ENCODE peak calls at places on chromosomes 3 and 15, in six cellular contexts. Q is GM23338, I is fibroblast of lung, G is Karpas-422, T is IMR-90, O is PC-9. A is an unnamed sample.

GRCh38 chr15:35630570-35630969 is 84.6 kb upstream of the DPH6 start:
- DNase-seq in Q (no peak), I (no peak), G (no peak), T (no peak), O (peak), A (no peak)

GRCh38 chr15:65289261-65289854 is 2.7 kb upstream of the PARP16 start:
- DNase-seq in Q (no peak), I (no peak), G (no peak), T (no peak), O (no peak), A (no peak)

GRCh38 chr15:52514482-52514881 is 14.2 kb downstream of the MYO5A start:
- DNase-seq in Q (no peak), I (no peak), G (no peak), T (no peak), O (no peak), A (no peak)

GRCh38 chr3:113485161-113485609 is 29.8 kb downstream of the SPICE1 start:
- DNase-seq in Q (peak), I (no peak), G (no peak), T (no peak), O (no peak), A (peak)

GRCh38 chr3:42814914-42815507 is 5.8 kb downstream of the ACKR2 start:
- DNase-seq in Q (no peak), I (no peak), G (no peak), T (no peak), O (peak), A (no peak)

GRCh38 chr3:195030791-195031321 is 240.1 kb downstream of the XXYLT1 start:
- DNase-seq in Q (no peak), I (no peak), G (no peak), T (peak), O (peak), A (peak)

GRCh38 chr3:29527251-29527650 is 246.4 kb downstream of the RBMS3 start:
- DNase-seq in Q (no peak), I (no peak), G (no peak), T (no peak), O (no peak), A (no peak)

GRCh38 chr3:99532246-99532645 is 106.1 kb upstream of the COL8A1 start:
- DNase-seq in Q (peak), I (peak), G (peak), T (peak), O (no peak), A (peak)

GRCh38 chr3:20836801-20837200 is 650.8 kb upstream of the SGO1 start:
- DNase-seq in Q (no peak), I (no peak), G (no peak), T (no peak), O (no peak), A (no peak)

GRCh38 chr3:138442433-138442832 is 8.0 kb downstream of the ESYT3 start:
- DNase-seq in Q (no peak), I (peak), G (no peak), T (peak), O (no peak), A (peak)

GRCh38 chr15:25780479-25781255 is 82.5 kb downstream of the ATP10A start:
- DNase-seq in Q (no peak), I (no peak), G (no peak), T (no peak), O (no peak), A (no peak)

GRCh38 chr3:25775936-25776335 is 7.3 kb downstream of the NGLY1 start:
- DNase-seq in Q (no peak), I (no peak), G (no peak), T (no peak), O (no peak), A (no peak)

GRCh38 chr3:28624079-28624478 is 275.5 kb upstream of the AZI2 start:
- DNase-seq in Q (no peak), I (no peak), G (no peak), T (no peak), O (no peak), A (no peak)

GRCh38 chr3:4716731-4717362 is 223.7 kb downstream of the ITPR1 start:
- DNase-seq in Q (no peak), I (no peak), G (peak), T (peak), O (no peak), A (peak)

GRCh38 chr15:48653913-48654630 is 8.6 kb upstream of the FBN1 start:
- DNase-seq in Q (no peak), I (no peak), G (no peak), T (no peak), O (no peak), A (no peak)

GRCh38 chr3:186021673-186022362 is 84.0 kb upstream of the TRA2B start:
- DNase-seq in Q (no peak), I (peak), G (no peak), T (peak), O (peak), A (peak)

GRCh38 chr3:196643201-196643749 is 3.8 kb downstream of the NRROS start:
- DNase-seq in Q (no peak), I (no peak), G (peak), T (no peak), O (no peak), A (no peak)

DNA sequence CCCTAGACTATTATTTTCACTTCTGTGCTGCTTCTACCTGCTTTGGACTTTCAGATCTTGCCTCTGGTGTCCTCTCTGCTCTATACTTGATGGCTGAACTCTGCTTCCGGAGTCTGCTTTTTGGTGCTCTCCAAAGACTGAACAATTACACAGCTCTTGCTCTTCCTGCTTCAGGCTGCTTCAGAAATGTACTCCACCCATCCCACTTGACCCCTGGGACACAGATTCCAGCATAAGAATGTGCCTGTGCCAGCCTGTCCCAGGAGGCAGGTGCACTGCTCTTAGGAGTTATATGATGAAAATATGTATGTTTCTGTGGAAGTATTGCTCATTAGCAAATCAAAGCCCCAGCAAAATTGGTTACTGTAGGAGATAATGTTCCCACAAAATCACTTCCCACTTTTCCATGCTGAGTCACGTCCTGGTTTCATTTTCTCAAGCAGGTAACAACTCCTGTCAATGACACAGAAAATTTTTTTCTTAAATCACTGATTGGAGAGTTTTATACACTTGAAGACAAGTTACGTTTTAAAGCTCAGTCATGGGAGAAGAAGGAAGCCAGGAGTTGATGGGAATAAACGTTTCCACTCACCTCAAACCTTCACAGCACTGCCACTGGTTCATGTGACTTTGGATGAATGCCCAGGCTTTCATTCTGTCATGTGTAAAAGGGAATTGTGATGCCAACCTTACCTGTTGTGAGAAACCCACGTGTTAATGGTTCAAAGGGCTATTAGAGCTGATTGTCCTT is 239.4 kb upstream of the ZPLD1 start:
- DNase-seq in Q (no peak), I (no peak), G (no peak), T (no peak), O (peak), A (peak)
- H3K4me2 ChIP-seq in Q (no peak), I (no peak), G (no peak), T (no peak), O (peak), A (peak)

DNA sequence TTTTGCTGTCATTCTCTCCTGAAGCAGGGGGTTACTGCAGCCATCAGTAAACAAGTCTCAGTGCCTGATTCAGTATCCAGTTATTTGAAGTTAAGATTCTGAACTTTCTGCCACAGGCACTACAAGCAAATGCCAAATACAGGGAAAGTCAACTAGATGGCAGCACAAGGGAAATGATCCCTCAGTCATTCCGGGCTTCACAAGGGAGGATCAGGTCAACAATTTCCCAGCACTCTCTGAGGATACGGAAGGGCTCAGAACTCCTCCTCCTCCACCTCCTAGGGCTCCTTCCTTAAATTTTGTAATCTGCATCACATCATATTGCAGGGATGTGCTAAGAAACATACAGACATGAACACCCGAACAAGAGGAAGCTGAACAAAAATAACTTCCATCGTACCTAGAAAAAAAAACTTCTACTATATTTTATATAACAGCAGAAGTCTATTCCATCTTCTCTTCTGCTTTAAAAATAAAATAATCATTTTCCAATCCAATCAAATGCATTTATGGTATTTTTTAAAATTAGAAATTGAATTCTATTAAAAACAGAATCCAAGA is 187.1 kb downstream of the FMN1 start:
- DNase-seq in Q (peak), I (peak), G (no peak), T (peak), O (no peak), A (peak)
- H3K4me2 ChIP-seq in Q (peak), I (no peak), G (no peak), T (no peak), O (no peak), A (no peak)

GRCh38 chr3:129599073-129599472 is 7.4 kb downstream of the PLXND1 start:
- DNase-seq in Q (no peak), I (no peak), G (no peak), T (no peak), O (no peak), A (no peak)

GRCh38 chr3:129601713-129602112 is 4.8 kb downstream of the PLXND1 start:
- DNase-seq in Q (no peak), I (no peak), G (no peak), T (no peak), O (no peak), A (no peak)

GRCh38 chr3:129599607-129600006 is 6.9 kb downstream of the PLXND1 start:
- DNase-seq in Q (peak), I (peak), G (no peak), T (peak), O (no peak), A (peak)

GRCh38 chr3:129598484-129598883 is 8.0 kb downstream of the PLXND1 start:
- DNase-seq in Q (no peak), I (no peak), G (no peak), T (no peak), O (no peak), A (no peak)

DNA sequence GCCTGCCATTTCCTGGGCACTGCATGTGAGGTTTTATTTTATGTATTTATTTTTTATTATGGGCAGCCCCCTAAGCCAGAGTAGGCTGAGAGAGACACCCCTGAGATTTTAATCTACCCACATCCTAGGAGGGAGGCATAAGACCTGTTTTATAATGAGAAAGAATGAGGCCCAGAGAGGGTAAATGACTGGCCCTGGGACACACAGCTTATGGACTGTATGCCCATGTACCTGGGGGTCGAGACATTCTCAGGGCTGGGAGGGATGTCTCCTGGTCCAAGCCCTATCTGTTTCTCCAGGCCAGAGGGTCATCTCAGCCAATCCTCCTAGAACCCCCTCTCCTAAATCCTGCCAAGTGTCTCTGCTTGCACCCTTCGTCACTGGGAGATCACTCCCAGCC is 6.1 kb downstream of the PLXND1 start:
- DNase-seq in Q (no peak), I (no peak), G (no peak), T (no peak), O (no peak), A (no peak)
- H3K4me2 ChIP-seq in Q (no peak), I (no peak), G (no peak), T (no peak), O (no peak), A (no peak)

GRCh38 chr15:80667895-80668430 is 27.1 kb upstream of the ABHD17C start:
- DNase-seq in Q (no peak), I (no peak), G (no peak), T (no peak), O (no peak), A (no peak)

GRCh38 chr15:80673561-80674244 is 21.4 kb upstream of the ABHD17C start:
- DNase-seq in Q (peak), I (no peak), G (no peak), T (no peak), O (no peak), A (no peak)

GRCh38 chr15:80669599-80670273 is 25.4 kb upstream of the ABHD17C start:
- DNase-seq in Q (no peak), I (peak), G (no peak), T (peak), O (peak), A (peak)

GRCh38 chr15:80665151-80665550 is 30.0 kb upstream of the ABHD17C start:
- DNase-seq in Q (no peak), I (no peak), G (no peak), T (no peak), O (no peak), A (no peak)

GRCh38 chr15:80668546-80669236 is 26.4 kb upstream of the ABHD17C start:
- DNase-seq in Q (no peak), I (no peak), G (no peak), T (no peak), O (no peak), A (no peak)
- H3K4me2 ChIP-seq in Q (no peak), I (no peak), G (no peak), T (no peak), O (no peak), A (no peak)

GRCh38 chr3:35045106-35045505 is 594.2 kb upstream of the ARPP21 start:
- DNase-seq in Q (no peak), I (no peak), G (no peak), T (no peak), O (no peak), A (no peak)
- H3K4me2 ChIP-seq in Q (no peak), I (no peak), G (no peak), T (no peak), O (no peak), A (no peak)

GRCh38 chr15:70250208-70251201 is 152.8 kb upstream of the TLE3 start:
- DNase-seq in Q (no peak), I (no peak), G (no peak), T (no peak), O (no peak), A (no peak)
- H3K4me2 ChIP-seq in Q (no peak), I (no peak), G (no peak), T (no peak), O (no peak), A (no peak)

GRCh38 chr3:104909721-104910120 is 457.0 kb upstream of the ALCAM start:
- DNase-seq in Q (no peak), I (peak), G (no peak), T (peak), O (no peak), A (peak)
- H3K4me2 ChIP-seq in Q (no peak), I (peak), G (no peak), T (peak), O (no peak), A (peak)

A was measured in PC-3.